ENCODE peak calls at places on chromosomes 13 and 19, in eight cellular contexts. J is cardiac muscle cell, L is lower leg skin, F is tibial nerve, C is neural crest cell, P is B cell, X is AG09319, I is colonic mucosa. K is an unnamed sample.

GRCh38 chr19:6087074-6087506 is 23.2 kb downstream of the RFX2 start:
- DNase-seq in F (no peak), X (no peak), L (no peak), P (peak), C (no peak), J (no peak), I (peak), K (no peak)

GRCh38 chr13:101681834-101682233 is 229.4 kb downstream of the ITGBL1 start:
- DNase-seq in I (no peak), C (no peak), P (no peak), L (no peak), X (no peak), J (no peak), F (no peak), K (no peak)

GRCh38 chr13:74866151-74866550 is 615.8 kb downstream of the TBC1D4 start:
- DNase-seq in C (no peak), F (no peak), I (no peak), J (no peak), P (no peak), X (no peak), L (no peak), K (no peak)

GRCh38 chr19:35484637-35485036 is 5.6 kb downstream of the KRTDAP start:
- DNase-seq in F (no peak), L (no peak), C (no peak), P (peak), J (no peak), X (no peak), I (no peak), K (no peak)

GRCh38 chr13:30895773-30896172 is 10.3 kb upstream of the MEDAG start:
- DNase-seq in F (peak), I (no peak), J (peak), P (no peak), C (no peak), L (peak), X (peak), K (no peak)

GRCh38 chr13:109781384-109782065 is 4.9 kb downstream of the IRS2 start:
- DNase-seq in C (no peak), I (no peak), L (peak), X (no peak), P (no peak), F (no peak), J (no peak), K (no peak)

GRCh38 chr13:31043891-31044657 is 111.6 kb downstream of the TEX26 start:
- DNase-seq in J (peak), F (peak), X (peak), P (peak), C (peak), L (peak), I (peak), K (peak)

GRCh38 chr13:30510811-30511371 is 45.2 kb upstream of the HMGB1 start:
- DNase-seq in F (no peak), C (no peak), J (no peak), I (no peak), L (no peak), P (no peak), X (no peak), K (peak)

GRCh38 chr19:55018633-55019032 is 19.4 kb downstream of the GP6 start:
- DNase-seq in L (no peak), I (no peak), F (no peak), P (no peak), C (no peak), X (no peak), J (no peak), K (no peak)

GRCh38 chr13:50513528-50513863 is 330.0 kb downstream of the DLEU7 start:
- DNase-seq in X (no peak), C (no peak), I (no peak), P (no peak), J (no peak), L (no peak), F (no peak), K (no peak)

GRCh38 chr13:106362637-106363036 is 172.8 kb downstream of the EFNB2 start:
- DNase-seq in L (no peak), P (no peak), J (no peak), X (no peak), C (no peak), I (no peak), F (no peak), K (no peak)

GRCh38 chr13:49995535-49996165 is 1.2 kb upstream of the TRIM13 start:
- DNase-seq in X (no peak), I (no peak), L (no peak), P (peak), J (no peak), C (no peak), F (no peak), K (no peak)

GRCh38 chr13:47039106-47039505 is 142.3 kb upstream of the HTR2A start:
- DNase-seq in F (no peak), P (no peak), J (no peak), L (no peak), C (no peak), I (no peak), X (peak), K (no peak)

GRCh38 chr13:95087746-95088305 is 213.4 kb downstream of the ABCC4 start:
- DNase-seq in L (no peak), I (no peak), P (no peak), F (no peak), X (no peak), J (no peak), C (no peak), K (no peak)

GRCh38 chr19:17726136-17726741 is 7.0 kb downstream of the MAP1S start:
- DNase-seq in J (no peak), P (no peak), I (no peak), L (no peak), F (no peak), C (no peak), X (no peak), K (no peak)

GRCh38 chr19:34926685-34927375 is at the start of gene ZNF30:
- DNase-seq in I (peak), L (peak), J (peak), C (peak), F (peak), X (peak), P (peak), K (peak)

GRCh38 chr19:7676376-7676775 is 514 bp upstream of the MCEMP1 start:
- DNase-seq in I (no peak), L (peak), C (no peak), J (no peak), F (no peak), P (no peak), X (no peak), K (no peak)

GRCh38 chr19:32041681-32042292 is 303.6 kb upstream of the ZNF507 start:
- DNase-seq in X (no peak), I (peak), C (peak), F (no peak), L (no peak), J (peak), P (no peak), K (no peak)

GRCh38 chr13:101018720-101019119 is 344.1 kb upstream of the TMTC4 start:
- DNase-seq in P (no peak), I (no peak), X (peak), F (no peak), C (no peak), L (no peak), J (no peak), K (no peak)

GRCh38 chr19:19464339-19465098 is 50.8 kb downstream of the TSSK6 start:
- DNase-seq in L (no peak), J (peak), I (no peak), P (no peak), F (no peak), C (peak), X (no peak), K (no peak)

GRCh38 chr13:26227396-26227971 is 5.4 kb upstream of the RNF6 start:
- DNase-seq in X (no peak), P (no peak), I (no peak), F (no peak), J (no peak), L (no peak), C (no peak), K (no peak)

GRCh38 chr13:83297591-83298305 is 584.5 kb downstream of the SLITRK1 start:
- DNase-seq in X (no peak), F (no peak), J (no peak), I (no peak), L (no peak), C (no peak), P (no peak), K (no peak)

GRCh38 chr13:112056284-112056727 is 10.6 kb upstream of the SOX1 start:
- DNase-seq in L (no peak), C (no peak), P (no peak), F (no peak), X (no peak), J (no peak), I (no peak), K (peak)

GRCh38 chr13:28575200-28575599 is 80.3 kb upstream of the FLT1 start:
- DNase-seq in I (peak), C (no peak), P (no peak), F (no peak), L (no peak), J (no peak), X (no peak), K (no peak)

GRCh38 chr13:91520952-91521351 is 122.5 kb downstream of the GPC5 start:
- DNase-seq in F (no peak), P (no peak), I (no peak), J (no peak), L (no peak), C (no peak), X (no peak), K (no peak)

GRCh38 chr19:33098023-33098652 is 17.2 kb downstream of the GPATCH1 start:
- DNase-seq in X (no peak), P (no peak), C (no peak), I (no peak), F (no peak), J (no peak), L (no peak), K (no peak)

GRCh38 chr19:18194554-18195238 is 1.7 kb downstream of the MPV17L2 start:
- DNase-seq in X (no peak), I (peak), L (no peak), F (no peak), P (peak), J (peak), C (no peak), K (no peak)

GRCh38 chr13:69194130-69194529 is 913.5 kb upstream of the ATXN8OS start:
- DNase-seq in C (no peak), I (no peak), F (no peak), L (no peak), P (no peak), J (no peak), X (no peak), K (no peak)

GRCh38 chr19:3365447-3366103 is 808 bp upstream of the NFIC start:
- DNase-seq in J (no peak), I (peak), C (no peak), L (peak), P (no peak), F (peak), X (no peak), K (peak)

GRCh38 chr13:113876341-113877148 is 12.7 kb upstream of the GAS6 start:
- DNase-seq in P (peak), I (no peak), J (no peak), X (no peak), C (no peak), F (no peak), L (no peak), K (peak)

GRCh38 chr19:33239223-33239975 is 13.7 kb upstream of the SLC7A10 start:
- DNase-seq in P (no peak), F (no peak), I (no peak), J (no peak), C (no peak), L (no peak), X (no peak), K (no peak)

GRCh38 chr13:40079721-40080120 is 424.3 kb downstream of the COG6 start:
- DNase-seq in C (no peak), I (no peak), X (no peak), F (no peak), P (no peak), L (no peak), J (no peak), K (no peak)

GRCh38 chr13:40080676-40081075 is 425.2 kb downstream of the COG6 start:
- DNase-seq in I (no peak), F (no peak), J (no peak), X (no peak), L (no peak), C (no peak), P (no peak), K (no peak)

GRCh38 chr13:40084934-40085333 is 429.5 kb downstream of the COG6 start:
- DNase-seq in P (no peak), F (no peak), L (no peak), X (no peak), J (no peak), I (no peak), C (no peak), K (no peak)

GRCh38 chr13:40083841-40084240 is 428.4 kb downstream of the COG6 start:
- DNase-seq in X (no peak), F (no peak), I (no peak), P (no peak), J (no peak), L (no peak), C (no peak), K (no peak)

GRCh38 chr13:40082644-40083043 is 427.2 kb downstream of the COG6 start:
- DNase-seq in I (no peak), F (no peak), X (no peak), P (no peak), L (no peak), J (no peak), C (no peak), K (no peak)
- TF ChIP-seq CTCF in I (no peak), F (no peak), X (no peak), P (no peak), L (no peak), J (peak), C (no peak), K (no peak)

GRCh38 chr19:42322305-42322704 is 3.1 kb upstream of the MEGF8 start:
- DNase-seq in F (no peak), J (no peak), X (no peak), P (no peak), C (no peak), I (no peak), L (no peak), K (no peak)

GRCh38 chr19:42323473-42323851 is 2.0 kb upstream of the MEGF8 start:
- DNase-seq in I (peak), L (no peak), P (no peak), C (no peak), X (no peak), F (no peak), J (no peak), K (no peak)

GRCh38 chr19:42324655-42325307 is 654 bp upstream of the MEGF8 start:
- DNase-seq in C (no peak), I (peak), X (no peak), F (no peak), J (no peak), L (no peak), P (no peak), K (no peak)

GRCh38 chr19:42325308-42325895 is at the start of gene MEGF8:
- DNase-seq in J (peak), C (peak), L (peak), I (peak), F (peak), P (peak), X (peak), K (peak)

GRCh38 chr19:42323852-42324654 is 1.4 kb upstream of the MEGF8 start:
- DNase-seq in C (no peak), L (no peak), J (no peak), F (no peak), X (no peak), P (no peak), I (no peak), K (no peak)
- TF ChIP-seq CTCF in C (no peak), L (no peak), J (no peak), F (no peak), X (no peak), P (no peak), I (no peak), K (peak)

DNA sequence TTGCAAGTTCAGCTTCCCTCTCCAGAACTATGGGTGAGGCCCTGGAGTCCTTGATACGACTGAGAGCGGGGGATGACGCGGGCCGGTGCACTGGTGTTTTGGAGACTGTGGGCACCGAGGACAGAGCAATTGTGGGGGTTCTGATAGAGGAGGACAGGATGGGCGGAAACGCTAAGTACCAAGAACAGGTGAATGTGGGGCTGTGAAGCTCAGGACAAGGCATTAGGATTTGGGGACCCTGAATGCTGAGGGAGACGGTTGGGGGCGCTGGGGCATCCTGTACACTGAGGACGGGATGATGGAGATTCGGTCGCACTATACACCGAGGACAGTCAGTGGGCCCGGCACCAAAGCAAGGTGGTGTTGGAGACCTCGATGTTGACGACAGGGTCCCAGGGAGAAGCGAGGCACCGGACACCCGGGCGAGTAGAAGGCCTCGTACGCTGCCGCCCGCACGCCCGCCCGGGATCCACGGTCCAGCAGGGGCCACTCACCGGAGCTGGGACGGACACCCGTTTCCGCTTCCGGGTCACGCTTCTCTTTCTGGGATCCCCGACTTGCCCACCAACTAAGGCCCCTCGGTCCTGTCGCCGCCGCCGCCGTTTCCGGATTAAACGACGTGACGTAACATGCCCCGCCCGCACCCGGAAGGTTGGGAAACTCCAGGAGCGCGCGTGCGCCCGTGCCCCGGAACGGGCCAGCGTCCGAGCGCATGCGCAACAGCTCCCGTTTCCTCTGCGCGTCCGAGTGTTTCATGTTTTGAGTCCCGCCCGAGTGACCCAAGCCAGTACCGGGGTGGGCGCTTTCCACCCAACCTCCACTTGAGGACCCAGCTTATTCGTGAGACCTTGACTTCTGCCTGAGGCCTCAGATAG is at the start of gene CHMP2A:
- DNase-seq in C (peak), J (peak), F (peak), P (peak), X (peak), L (peak), I (peak), K (peak)
- TF ChIP-seq CTCF in C (no peak), J (no peak), F (peak), P (no peak), X (no peak), L (no peak), I (no peak), K (no peak)

GRCh38 chr19:58519355-58520256 is at the start of gene ZBTB45:
- DNase-seq in X (peak), J (peak), P (peak), L (peak), F (peak), I (peak), C (peak), K (peak)
- TF ChIP-seq CTCF in X (peak), J (peak), P (peak), L (peak), F (peak), I (peak), C (peak), K (peak)

GRCh38 chr19:52993342-52994178 is 20.2 kb upstream of the ERVV-1 start:
- DNase-seq in J (peak), C (peak), I (peak), X (peak), P (peak), F (peak), L (peak), K (peak)
- TF ChIP-seq CTCF in J (peak), C (peak), I (peak), X (peak), P (peak), F (peak), L (no peak), K (peak)

GRCh38 chr19:11453468-11454341 is 18.3 kb downstream of the PRKCSH start:
- DNase-seq in C (no peak), P (no peak), J (no peak), L (no peak), I (no peak), F (no peak), X (no peak), K (no peak)
- TF ChIP-seq CTCF in C (peak), P (peak), J (peak), L (no peak), I (no peak), F (no peak), X (peak), K (peak)

GRCh38 chr19:50495020-50495531 is 15.9 kb downstream of the JOSD2 start:
- DNase-seq in F (no peak), P (no peak), C (no peak), X (no peak), I (no peak), J (peak), L (no peak), K (no peak)

GRCh38 chr19:50498219-50499056 is 12.6 kb downstream of the JOSD2 start:
- DNase-seq in J (no peak), P (no peak), I (no peak), F (no peak), L (no peak), X (no peak), C (no peak), K (no peak)

GRCh38 chr19:50497030-50497420 is 14.0 kb downstream of the JOSD2 start:
- DNase-seq in L (no peak), X (no peak), C (no peak), J (no peak), I (no peak), F (no peak), P (no peak), K (no peak)

GRCh38 chr19:50494186-50495019 is 16.6 kb downstream of the JOSD2 start:
- DNase-seq in F (no peak), C (no peak), P (no peak), I (no peak), X (no peak), J (peak), L (no peak), K (no peak)

GRCh38 chr19:50496189-50497029 is 14.6 kb downstream of the JOSD2 start:
- DNase-seq in J (peak), I (no peak), C (peak), F (no peak), P (no peak), L (no peak), X (no peak), K (no peak)
- TF ChIP-seq CTCF in J (no peak), I (no peak), C (no peak), F (no peak), P (no peak), L (no peak), X (no peak), K (no peak)

GRCh38 chr19:30688696-30689095 is 316.5 kb downstream of the ZNF536 start:
- DNase-seq in X (no peak), L (no peak), C (no peak), I (no peak), J (no peak), P (no peak), F (no peak), K (no peak)

GRCh38 chr19:30690935-30691505 is 318.8 kb downstream of the ZNF536 start:
- DNase-seq in J (no peak), X (no peak), C (no peak), L (no peak), I (no peak), P (no peak), F (no peak), K (no peak)

GRCh38 chr19:30690525-30690924 is 318.3 kb downstream of the ZNF536 start:
- DNase-seq in J (no peak), P (no peak), F (no peak), L (no peak), X (no peak), I (no peak), C (no peak), K (no peak)

GRCh38 chr19:30686911-30687566 is 314.9 kb downstream of the ZNF536 start:
- DNase-seq in L (no peak), F (no peak), I (no peak), C (no peak), X (no peak), J (peak), P (no peak), K (no peak)

GRCh38 chr19:30689474-30689873 is 317.3 kb downstream of the ZNF536 start:
- DNase-seq in X (no peak), F (no peak), P (no peak), J (no peak), C (no peak), L (no peak), I (no peak), K (no peak)
- TF ChIP-seq CTCF in X (no peak), F (no peak), P (no peak), J (no peak), C (no peak), L (no peak), I (no peak), K (no peak)

GRCh38 chr13:21336609-21337008 is 122.5 kb downstream of the ZDHHC20 start:
- DNase-seq in P (no peak), L (no peak), F (no peak), I (no peak), J (no peak), C (no peak), X (no peak), K (no peak)

GRCh38 chr13:21341637-21342422 is 117.3 kb downstream of the ZDHHC20 start:
- DNase-seq in L (no peak), F (no peak), P (no peak), J (no peak), C (no peak), X (no peak), I (no peak), K (no peak)

GRCh38 chr13:21342699-21343442 is 116.2 kb downstream of the ZDHHC20 start:
- DNase-seq in J (no peak), F (no peak), P (no peak), L (no peak), I (no peak), C (no peak), X (no peak), K (no peak)

GRCh38 chr13:21338651-21339278 is 120.3 kb downstream of the ZDHHC20 start:
- DNase-seq in L (no peak), I (no peak), X (no peak), C (no peak), P (no peak), J (no peak), F (no peak), K (no peak)

GRCh38 chr13:21338156-21338555 is 120.9 kb downstream of the ZDHHC20 start:
- DNase-seq in C (no peak), L (no peak), X (no peak), F (no peak), I (no peak), J (no peak), P (no peak), K (no peak)
- TF ChIP-seq CTCF in C (no peak), L (no peak), X (peak), F (no peak), I (no peak), J (no peak), P (no peak), K (peak)

K was measured in osteocyte.